ENCODE peak calls at places on chromosomes 3 and 15, in ten cellular contexts. One of them, this sample, is unnamed.

GRCh38 chr15:47439146-47439869 is 278.0 kb upstream of the SEMA6D start:
- DNase-seq in spleen: no peak
- DNase-seq in GM12892: no peak
- DNase-seq in HCT116: no peak
- DNase-seq in GM12891: no peak
- DNase-seq in stomach: no peak
- DNase-seq in K562: no peak
- DNase-seq in endothelial cell of umbilical vein: peak
- DNase-seq in breast epithelium: no peak
- DNase-seq in suprapubic skin: no peak
- DNase-seq in this sample: no peak

GRCh38 chr3:58260261-58260731 is 22.7 kb downstream of the ABHD6 start:
- DNase-seq in spleen: no peak
- DNase-seq in HCT116: peak
- DNase-seq in K562: no peak
- DNase-seq in stomach: no peak
- DNase-seq in GM12891: no peak
- DNase-seq in endothelial cell of umbilical vein: no peak
- DNase-seq in GM12892: no peak
- DNase-seq in suprapubic skin: no peak
- DNase-seq in breast epithelium: no peak
- DNase-seq in this sample: no peak

GRCh38 chr3:133476971-133477375 is 77.1 kb downstream of the BFSP2 start:
- DNase-seq in stomach: no peak
- DNase-seq in GM12891: no peak
- DNase-seq in endothelial cell of umbilical vein: no peak
- DNase-seq in suprapubic skin: no peak
- DNase-seq in HCT116: no peak
- DNase-seq in GM12892: no peak
- DNase-seq in spleen: no peak
- DNase-seq in breast epithelium: no peak
- DNase-seq in K562: no peak
- DNase-seq in this sample: no peak

GRCh38 chr3:171797265-171797679 is 13.0 kb downstream of the PLD1 start:
- DNase-seq in K562: no peak
- DNase-seq in GM12892: no peak
- DNase-seq in suprapubic skin: no peak
- DNase-seq in stomach: no peak
- DNase-seq in breast epithelium: no peak
- DNase-seq in endothelial cell of umbilical vein: no peak
- DNase-seq in spleen: no peak
- DNase-seq in HCT116: no peak
- DNase-seq in GM12891: no peak
- DNase-seq in this sample: no peak

GRCh38 chr3:182245059-182245458 is 533.3 kb downstream of the SOX2 start:
- DNase-seq in stomach: no peak
- DNase-seq in suprapubic skin: no peak
- DNase-seq in HCT116: no peak
- DNase-seq in spleen: no peak
- DNase-seq in breast epithelium: no peak
- DNase-seq in GM12892: no peak
- DNase-seq in endothelial cell of umbilical vein: no peak
- DNase-seq in GM12891: no peak
- DNase-seq in K562: no peak
- DNase-seq in this sample: no peak

GRCh38 chr15:85316244-85316934 is 64.0 kb upstream of the AKAP13 start:
- DNase-seq in suprapubic skin: no peak
- DNase-seq in breast epithelium: no peak
- DNase-seq in endothelial cell of umbilical vein: no peak
- DNase-seq in spleen: no peak
- DNase-seq in GM12891: no peak
- DNase-seq in GM12892: no peak
- DNase-seq in K562: no peak
- DNase-seq in stomach: no peak
- DNase-seq in HCT116: peak
- DNase-seq in this sample: no peak

GRCh38 chr3:184808021-184808420 is 3.9 kb upstream of the VPS8 start:
- DNase-seq in HCT116: peak
- DNase-seq in GM12892: no peak
- DNase-seq in K562: no peak
- DNase-seq in suprapubic skin: no peak
- DNase-seq in GM12891: no peak
- DNase-seq in breast epithelium: no peak
- DNase-seq in spleen: no peak
- DNase-seq in stomach: no peak
- DNase-seq in endothelial cell of umbilical vein: no peak
- DNase-seq in this sample: no peak

GRCh38 chr15:52208306-52208946 is 17.2 kb upstream of the GNB5 start:
- DNase-seq in spleen: peak
- DNase-seq in HCT116: peak
- DNase-seq in breast epithelium: no peak
- DNase-seq in K562: peak
- DNase-seq in stomach: peak
- DNase-seq in endothelial cell of umbilical vein: peak
- DNase-seq in suprapubic skin: no peak
- DNase-seq in GM12891: peak
- DNase-seq in GM12892: peak
- DNase-seq in this sample: peak

GRCh38 chr3:72338942-72339749 is 509.1 kb downstream of the SHQ1 start:
- DNase-seq in breast epithelium: no peak
- DNase-seq in HCT116: peak
- DNase-seq in stomach: peak
- DNase-seq in GM12892: no peak
- DNase-seq in endothelial cell of umbilical vein: peak
- DNase-seq in K562: peak
- DNase-seq in spleen: peak
- DNase-seq in GM12891: no peak
- DNase-seq in suprapubic skin: peak
- DNase-seq in this sample: no peak

DNA sequence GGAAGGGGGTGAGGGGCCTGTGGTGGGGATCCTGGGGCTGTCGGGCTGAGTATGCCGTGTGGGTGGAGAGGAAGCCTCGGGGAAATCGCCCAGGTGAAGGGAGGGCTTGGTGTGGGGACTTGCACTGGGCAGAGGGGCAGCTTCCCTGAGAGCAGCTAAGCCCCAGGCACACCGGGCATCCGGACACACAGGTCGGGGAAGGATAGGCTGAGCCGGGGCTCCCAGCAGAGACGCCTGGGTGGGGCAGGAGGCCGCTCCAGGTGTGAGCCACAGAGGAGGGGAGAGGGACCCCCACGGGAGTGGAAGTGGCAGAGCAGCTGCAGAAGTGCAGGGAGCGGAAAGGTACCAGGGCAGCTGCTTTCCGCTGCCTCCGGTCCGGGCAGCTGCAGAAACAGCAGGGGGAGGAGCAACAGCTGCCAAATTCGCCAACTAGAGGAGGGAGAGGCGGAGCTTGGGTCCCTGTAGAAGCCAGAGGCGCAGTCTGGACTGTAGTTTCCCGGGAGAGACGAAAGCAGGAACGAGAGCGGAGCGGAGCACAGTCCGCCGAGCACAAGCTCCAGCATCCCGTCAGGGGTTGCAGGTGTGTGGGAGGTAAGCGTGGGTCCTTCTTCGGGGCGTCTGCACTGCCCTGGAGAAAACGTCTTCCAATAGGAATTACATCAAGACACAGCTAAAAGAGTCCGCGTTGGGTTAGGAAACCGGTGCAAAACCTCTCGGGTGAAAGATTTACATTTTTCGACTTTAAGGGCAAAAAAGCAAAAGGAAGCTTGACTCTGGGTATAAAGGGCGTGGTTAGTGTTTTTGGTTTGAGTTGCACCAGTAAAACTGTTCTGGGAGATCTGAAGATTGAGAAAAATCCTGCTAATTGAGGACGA is at the start of gene SERPINI1:
- DNase-seq in spleen: peak
- DNase-seq in stomach: peak
- DNase-seq in endothelial cell of umbilical vein: peak
- DNase-seq in GM12891: peak
- DNase-seq in K562: peak
- DNase-seq in breast epithelium: peak
- DNase-seq in GM12892: peak
- DNase-seq in HCT116: peak
- DNase-seq in suprapubic skin: peak
- DNase-seq in this sample: peak
- TF ChIP-seq POLR2A in spleen: peak
- TF ChIP-seq POLR2A in stomach: peak
- TF ChIP-seq POLR2A in endothelial cell of umbilical vein: no peak
- TF ChIP-seq POLR2A in GM12891: no peak
- TF ChIP-seq POLR2A in K562: peak
- TF ChIP-seq POLR2A in breast epithelium: no peak
- TF ChIP-seq POLR2A in GM12892: peak
- TF ChIP-seq POLR2A in HCT116: peak
- TF ChIP-seq POLR2A in suprapubic skin: peak
- TF ChIP-seq POLR2A in this sample: peak

DNA sequence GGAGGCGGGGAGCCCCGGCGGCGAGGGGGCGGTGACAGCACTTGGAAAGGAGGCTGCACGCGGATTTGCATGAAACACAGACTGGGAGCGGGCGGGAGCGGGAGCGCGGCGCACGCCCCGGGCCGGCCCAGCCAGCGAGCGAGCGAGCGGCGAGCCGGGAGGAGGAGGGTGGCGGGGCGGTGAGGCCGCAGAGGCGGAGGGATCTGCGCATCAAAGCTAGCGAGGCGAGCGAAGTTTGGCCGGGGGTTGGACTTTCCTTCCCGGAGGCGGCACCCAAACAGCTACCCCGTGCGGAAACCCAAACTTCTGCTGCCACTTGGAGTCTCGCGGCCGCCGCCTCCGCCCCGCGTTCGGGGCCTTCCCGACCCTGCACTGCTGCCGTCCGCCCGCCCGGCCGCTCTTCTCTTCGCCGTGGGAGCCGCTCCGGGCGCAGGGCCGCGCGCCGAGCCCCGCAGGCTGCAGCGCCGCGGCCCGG is at the start of gene SMAD3:
- DNase-seq in K562: peak
- DNase-seq in stomach: peak
- DNase-seq in GM12892: peak
- DNase-seq in endothelial cell of umbilical vein: peak
- DNase-seq in GM12891: peak
- DNase-seq in breast epithelium: peak
- DNase-seq in HCT116: peak
- DNase-seq in spleen: peak
- DNase-seq in suprapubic skin: peak
- DNase-seq in this sample: peak
- TF ChIP-seq POLR2AphosphoS5 in K562: peak
- TF ChIP-seq POLR2AphosphoS5 in stomach: peak
- TF ChIP-seq POLR2AphosphoS5 in GM12892: peak
- TF ChIP-seq POLR2AphosphoS5 in endothelial cell of umbilical vein: peak
- TF ChIP-seq POLR2AphosphoS5 in GM12891: peak
- TF ChIP-seq POLR2AphosphoS5 in breast epithelium: peak
- TF ChIP-seq POLR2AphosphoS5 in HCT116: peak
- TF ChIP-seq POLR2AphosphoS5 in spleen: peak
- TF ChIP-seq POLR2AphosphoS5 in suprapubic skin: no peak
- TF ChIP-seq POLR2AphosphoS5 in this sample: peak

GRCh38 chr3:195160908-195161434 is 110.0 kb downstream of the XXYLT1 start:
- DNase-seq in HCT116: no peak
- DNase-seq in endothelial cell of umbilical vein: peak
- DNase-seq in suprapubic skin: no peak
- DNase-seq in breast epithelium: no peak
- DNase-seq in GM12891: no peak
- DNase-seq in stomach: no peak
- DNase-seq in spleen: no peak
- DNase-seq in GM12892: no peak
- DNase-seq in K562: no peak
- DNase-seq in this sample: no peak

GRCh38 chr3:195163719-195164572 is 107.0 kb downstream of the XXYLT1 start:
- DNase-seq in suprapubic skin: no peak
- DNase-seq in GM12891: no peak
- DNase-seq in endothelial cell of umbilical vein: no peak
- DNase-seq in spleen: no peak
- DNase-seq in GM12892: no peak
- DNase-seq in HCT116: no peak
- DNase-seq in K562: no peak
- DNase-seq in breast epithelium: no peak
- DNase-seq in stomach: no peak
- DNase-seq in this sample: no peak

GRCh38 chr3:195159819-195160175 is 111.2 kb downstream of the XXYLT1 start:
- DNase-seq in HCT116: no peak
- DNase-seq in K562: no peak
- DNase-seq in breast epithelium: no peak
- DNase-seq in endothelial cell of umbilical vein: no peak
- DNase-seq in stomach: no peak
- DNase-seq in GM12892: no peak
- DNase-seq in spleen: no peak
- DNase-seq in GM12891: no peak
- DNase-seq in suprapubic skin: no peak
- DNase-seq in this sample: no peak

GRCh38 chr3:195160257-195160898 is 110.6 kb downstream of the XXYLT1 start:
- DNase-seq in GM12891: no peak
- DNase-seq in HCT116: no peak
- DNase-seq in suprapubic skin: no peak
- DNase-seq in spleen: no peak
- DNase-seq in GM12892: no peak
- DNase-seq in K562: no peak
- DNase-seq in stomach: no peak
- DNase-seq in breast epithelium: no peak
- DNase-seq in endothelial cell of umbilical vein: peak
- DNase-seq in this sample: no peak

DNA sequence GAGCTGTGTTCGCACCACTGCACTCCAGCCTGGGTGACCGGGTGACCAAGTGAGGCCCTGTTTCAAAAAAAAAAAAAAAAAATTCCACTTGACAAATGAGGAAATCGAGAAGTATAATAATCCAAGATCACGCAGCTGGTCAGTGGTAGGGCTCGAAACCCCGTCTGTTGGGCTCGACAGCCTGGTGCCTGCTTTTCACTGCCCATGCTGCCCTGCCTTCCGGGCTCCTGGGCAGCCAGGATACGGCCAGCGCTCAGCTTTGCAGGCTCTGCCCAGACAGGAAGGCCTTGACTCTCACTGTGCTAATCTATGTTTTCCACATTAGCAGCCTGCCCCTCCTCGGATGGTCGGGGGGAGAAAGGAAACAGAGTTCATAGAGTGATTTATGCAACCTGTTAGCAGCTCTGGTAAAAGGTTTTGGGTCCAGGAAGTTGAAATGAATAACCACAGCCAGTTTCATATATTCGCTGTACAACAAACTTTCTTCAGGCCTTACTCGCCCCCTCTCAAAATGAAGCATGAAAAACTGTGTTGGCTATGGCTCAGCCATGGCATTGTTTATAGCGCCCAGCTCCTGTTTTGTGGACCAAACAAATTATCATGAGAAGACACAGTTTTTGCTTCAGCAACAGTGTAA is 108.8 kb downstream of the XXYLT1 start:
- DNase-seq in HCT116: no peak
- DNase-seq in spleen: peak
- DNase-seq in K562: peak
- DNase-seq in breast epithelium: no peak
- DNase-seq in GM12891: no peak
- DNase-seq in suprapubic skin: no peak
- DNase-seq in stomach: no peak
- DNase-seq in GM12892: peak
- DNase-seq in endothelial cell of umbilical vein: peak
- DNase-seq in this sample: no peak
- TF ChIP-seq POLR2A in HCT116: no peak
- TF ChIP-seq POLR2A in spleen: no peak
- TF ChIP-seq POLR2A in K562: no peak
- TF ChIP-seq POLR2A in breast epithelium: no peak
- TF ChIP-seq POLR2A in GM12891: peak
- TF ChIP-seq POLR2A in suprapubic skin: no peak
- TF ChIP-seq POLR2A in stomach: no peak
- TF ChIP-seq POLR2A in GM12892: no peak
- TF ChIP-seq POLR2A in endothelial cell of umbilical vein: peak
- TF ChIP-seq POLR2A in this sample: no peak

GRCh38 chr3:40971191-40972168 is 227.8 kb upstream of the CTNNB1 start:
- DNase-seq in K562: no peak
- DNase-seq in GM12892: peak
- DNase-seq in suprapubic skin: no peak
- DNase-seq in spleen: peak
- DNase-seq in stomach: peak
- DNase-seq in breast epithelium: no peak
- DNase-seq in GM12891: peak
- DNase-seq in HCT116: peak
- DNase-seq in endothelial cell of umbilical vein: peak
- DNase-seq in this sample: peak
- TF ChIP-seq POLR2AphosphoS5 in K562: no peak
- TF ChIP-seq POLR2AphosphoS5 in GM12892: no peak
- TF ChIP-seq POLR2AphosphoS5 in suprapubic skin: no peak
- TF ChIP-seq POLR2AphosphoS5 in spleen: no peak
- TF ChIP-seq POLR2AphosphoS5 in stomach: peak
- TF ChIP-seq POLR2AphosphoS5 in breast epithelium: peak
- TF ChIP-seq POLR2AphosphoS5 in GM12891: no peak
- TF ChIP-seq POLR2AphosphoS5 in HCT116: peak
- TF ChIP-seq POLR2AphosphoS5 in endothelial cell of umbilical vein: peak
- TF ChIP-seq POLR2AphosphoS5 in this sample: peak